ENCODE peak calls at places on chromosomes 16 and 17, in ten cellular contexts. K is mesendoderm; R is CD4-positive, alpha-beta memory T cell; B is ovary; A is CD8-positive, alpha-beta memory T cell; V is fibroblast of lung; Q is thoracic aorta; L is effector memory CD4-positive, alpha-beta T cell; F is colonic mucosa; G is substantia nigra. J is an unnamed sample.

GRCh38 chr17:71846561-71846960 is 274.3 kb upstream of the SOX9 start:
- DNase-seq in F (no peak), V (no peak), G (no peak), A (no peak), Q (no peak), L (no peak), B (no peak), K (no peak), R (no peak), J (no peak)

GRCh38 chr17:2875608-2876007 is 79.4 kb downstream of the RAP1GAP2 start:
- DNase-seq in L (no peak), F (no peak), A (no peak), B (no peak), V (no peak), R (no peak), Q (no peak), G (no peak), K (peak), J (no peak)

GRCh38 chr17:74677558-74678466 is 34.9 kb downstream of the CD300LF start:
- DNase-seq in V (peak), B (no peak), K (peak), R (peak), A (no peak), F (no peak), L (no peak), Q (no peak), G (no peak), J (no peak)

GRCh38 chr17:67672592-67672991 is 45.1 kb upstream of the NOL11 start:
- DNase-seq in K (no peak), Q (no peak), G (no peak), F (no peak), B (no peak), L (no peak), R (no peak), V (no peak), A (no peak), J (no peak)

GRCh38 chr17:76983075-76983411 is 114.8 kb downstream of the MGAT5B start:
- DNase-seq in V (no peak), Q (no peak), A (no peak), R (no peak), B (no peak), F (no peak), G (no peak), L (no peak), K (no peak), J (no peak)

GRCh38 chr17:55726440-55726839 is 3.8 kb upstream of the TMEM100 start:
- DNase-seq in K (no peak), V (peak), A (no peak), R (no peak), F (peak), G (no peak), Q (peak), B (peak), L (no peak), J (no peak)

GRCh38 chr16:29789775-29790182 is 772 bp upstream of the KIF22 start:
- DNase-seq in V (no peak), Q (no peak), R (no peak), B (peak), G (no peak), A (no peak), F (no peak), L (no peak), K (no peak), J (no peak)

GRCh38 chr16:8183186-8184099 is 406.9 kb downstream of the TMEM114 start:
- DNase-seq in F (no peak), L (no peak), V (no peak), A (no peak), B (no peak), G (no peak), K (no peak), Q (no peak), R (no peak), J (no peak)

GRCh38 chr16:71358464-71359031 is at the start of gene CALB2:
- DNase-seq in A (peak), R (peak), F (peak), Q (no peak), K (peak), B (peak), L (peak), G (peak), V (peak), J (no peak)

GRCh38 chr17:8053600-8053999 is 14.7 kb downstream of the ALOX15B start:
- DNase-seq in F (no peak), K (no peak), V (no peak), B (no peak), R (no peak), L (no peak), A (no peak), Q (no peak), G (no peak), J (no peak)

GRCh38 chr16:3655791-3656490 is 1.4 kb downstream of the DNASE1 start:
- DNase-seq in G (no peak), L (no peak), F (peak), Q (no peak), B (peak), V (no peak), K (no peak), R (no peak), A (no peak), J (no peak)

GRCh38 chr17:67421869-67422273 is 44.8 kb downstream of the PITPNC1 start:
- DNase-seq in K (peak), Q (no peak), R (peak), G (no peak), V (peak), L (peak), A (peak), F (peak), B (no peak), J (no peak)

GRCh38 chr16:73000907-73001521 is 46.9 kb downstream of the ZFHX3 start:
- DNase-seq in A (no peak), L (no peak), G (no peak), F (no peak), B (no peak), K (no peak), Q (no peak), R (no peak), V (no peak), J (no peak)

GRCh38 chr16:27326738-27327585 is 13.2 kb downstream of the IL4R start:
- DNase-seq in F (peak), A (no peak), R (no peak), Q (peak), G (no peak), K (peak), V (peak), B (peak), L (no peak), J (no peak)

GRCh38 chr17:7552621-7553051 is 3.8 kb downstream of the TNFSF12 start:
- DNase-seq in B (no peak), A (no peak), K (no peak), F (no peak), L (no peak), Q (no peak), R (peak), V (no peak), G (no peak), J (no peak)

GRCh38 chr17:81607431-81607830 is 29.5 kb downstream of the NPLOC4 start:
- DNase-seq in V (no peak), G (no peak), A (no peak), Q (no peak), R (no peak), K (no peak), L (no peak), B (no peak), F (no peak), J (no peak)

GRCh38 chr16:22861585-22861984 is 47.6 kb downstream of the HS3ST2 start:
- DNase-seq in L (no peak), Q (no peak), A (no peak), F (no peak), V (no peak), G (no peak), R (no peak), K (no peak), B (no peak), J (no peak)

GRCh38 chr16:1175566-1176279 is 22.8 kb downstream of the CACNA1H start:
- DNase-seq in A (no peak), Q (no peak), G (no peak), L (no peak), R (no peak), B (no peak), F (no peak), K (no peak), V (peak), J (no peak)

GRCh38 chr16:2492292-2492691 is 17.4 kb downstream of the TBC1D24 start:
- DNase-seq in R (no peak), V (no peak), L (no peak), B (no peak), A (no peak), Q (no peak), G (no peak), F (no peak), K (no peak), J (no peak)
- H3K27ac ChIP-seq in R (no peak), V (no peak), L (no peak), B (no peak), A (no peak), Q (no peak), G (no peak), F (no peak), K (no peak), J (no peak)

GRCh38 chr16:46745594-46745993 is 2.5 kb downstream of the MYLK3 start:
- DNase-seq in A (no peak), R (no peak), F (no peak), G (no peak), K (peak), V (no peak), Q (no peak), B (no peak), L (no peak), J (no peak)
- H3K27ac ChIP-seq in A (no peak), R (no peak), F (no peak), G (no peak), K (no peak), V (no peak), Q (no peak), B (no peak), L (no peak), J (no peak)

GRCh38 chr16:6484121-6484520 is 848.5 kb upstream of the RBFOX1 start:
- DNase-seq in Q (no peak), K (no peak), R (no peak), V (no peak), A (no peak), F (no peak), G (no peak), L (no peak), B (no peak), J (no peak)
- H3K27ac ChIP-seq in Q (no peak), K (no peak), R (no peak), V (no peak), A (no peak), F (no peak), G (no peak), L (no peak), B (no peak), J (no peak)

GRCh38 chr16:47143677-47144558 is at the start of gene NETO2:
- DNase-seq in K (peak), Q (no peak), F (peak), R (peak), B (peak), A (peak), L (peak), V (peak), G (peak), J (peak)
- H3K27ac ChIP-seq in K (peak), Q (no peak), F (no peak), R (no peak), B (no peak), A (peak), L (no peak), V (peak), G (no peak), J (peak)

J was measured in caudate nucleus.